ENCODE peak calls at places on chromosomes 13 and 19, in ten cellular contexts. T is AG04450, U is HCT116, G is BE2C, N is AG09319, Q is choroid plexus epithelial cell, H is sigmoid colon, S is fibroblast of pulmonary artery, L is lung, W is B cell. R is an unnamed sample.

GRCh38 chr13:99687728-99688397 is 186.6 kb downstream of the TM9SF2 start:
- DNase-seq in T (no peak), U (no peak), G (no peak), N (no peak), Q (peak), H (no peak), S (no peak), L (no peak), W (no peak), R (no peak)

GRCh38 chr13:50509771-50510441 is 333.6 kb downstream of the DLEU7 start:
- DNase-seq in T (no peak), U (no peak), G (no peak), N (no peak), Q (no peak), H (no peak), S (no peak), L (no peak), W (no peak), R (no peak)

GRCh38 chr13:44768233-44768632 is 192.1 kb upstream of the TSC22D1 start:
- DNase-seq in T (no peak), U (no peak), G (no peak), N (no peak), Q (no peak), H (no peak), S (peak), L (no peak), W (no peak), R (no peak)

GRCh38 chr13:101946411-101946810 is 455.4 kb downstream of the FGF14 start:
- DNase-seq in T (no peak), U (no peak), G (no peak), N (no peak), Q (no peak), H (no peak), S (no peak), L (no peak), W (no peak), R (no peak)

GRCh38 chr13:86795858-86796257 is 875.3 kb upstream of the SLITRK5 start:
- DNase-seq in T (no peak), U (no peak), G (no peak), N (no peak), Q (no peak), H (no peak), S (no peak), L (no peak), W (no peak), R (no peak)

GRCh38 chr19:869245-870177 is 10.0 kb downstream of the CFD start:
- DNase-seq in T (peak), U (peak), G (no peak), N (peak), Q (peak), H (peak), S (peak), L (no peak), W (no peak), R (peak)

GRCh38 chr19:1400281-1401137 is 833 bp downstream of the GAMT start:
- DNase-seq in T (no peak), U (no peak), G (no peak), N (no peak), Q (no peak), H (no peak), S (no peak), L (no peak), W (no peak), R (peak)

GRCh38 chr13:27080018-27080948 is 91.3 kb downstream of the USP12 start:
- DNase-seq in T (no peak), U (no peak), G (no peak), N (no peak), Q (no peak), H (no peak), S (no peak), L (no peak), W (no peak), R (no peak)

GRCh38 chr19:7294571-7295212 is 478 bp upstream of the INSR start:
- DNase-seq in T (no peak), U (peak), G (peak), N (no peak), Q (no peak), H (peak), S (peak), L (peak), W (peak), R (peak)

GRCh38 chr19:2627855-2628254 is 74.6 kb downstream of the GNG7 start:
- DNase-seq in T (no peak), U (no peak), G (no peak), N (no peak), Q (no peak), H (no peak), S (no peak), L (no peak), W (no peak), R (no peak)

GRCh38 chr19:15436012-15436825 is 13.5 kb downstream of the WIZ start:
- DNase-seq in T (no peak), U (no peak), G (no peak), N (no peak), Q (no peak), H (no peak), S (no peak), L (no peak), W (no peak), R (peak)

GRCh38 chr19:51372649-51373504 is at the start of gene NKG7:
- DNase-seq in T (no peak), U (no peak), G (no peak), N (no peak), Q (no peak), H (no peak), S (no peak), L (no peak), W (no peak), R (peak)

GRCh38 chr13:24075137-24075975 is 85.2 kb upstream of the SPATA13 start:
- DNase-seq in T (no peak), U (no peak), G (no peak), N (no peak), Q (no peak), H (no peak), S (peak), L (no peak), W (no peak), R (no peak)

GRCh38 chr13:98449273-98449672 is 127.6 kb downstream of the STK24 start:
- DNase-seq in T (no peak), U (no peak), G (no peak), N (no peak), Q (no peak), H (no peak), S (no peak), L (no peak), W (no peak), R (no peak)

GRCh38 chr13:98447130-98447529 is 129.8 kb downstream of the STK24 start:
- DNase-seq in T (no peak), U (no peak), G (no peak), N (no peak), Q (no peak), H (no peak), S (no peak), L (no peak), W (no peak), R (no peak)

GRCh38 chr13:98446234-98446621 is 130.7 kb downstream of the STK24 start:
- DNase-seq in T (no peak), U (no peak), G (no peak), N (no peak), Q (no peak), H (no peak), S (no peak), L (no peak), W (no peak), R (no peak)

GRCh38 chr13:98448642-98448928 is 128.3 kb downstream of the STK24 start:
- DNase-seq in T (no peak), U (no peak), G (no peak), N (no peak), Q (no peak), H (no peak), S (no peak), L (no peak), W (no peak), R (no peak)

GRCh38 chr13:98447881-98448641 is 128.8 kb downstream of the STK24 start:
- DNase-seq in T (no peak), U (peak), G (peak), N (no peak), Q (peak), H (no peak), S (no peak), L (no peak), W (peak), R (peak)
- TF ChIP-seq CTCF in T (peak), U (peak), G (peak), N (peak), Q (peak), H (peak), S (peak), L (no peak), W (no peak), R (no peak)

GRCh38 chr19:31449379-31449778 is 100.1 kb upstream of the TSHZ3 start:
- DNase-seq in T (no peak), U (no peak), G (no peak), N (no peak), Q (no peak), H (no peak), S (no peak), L (no peak), W (no peak), R (no peak)
- TF ChIP-seq CTCF in T (no peak), U (no peak), G (no peak), N (no peak), Q (no peak), H (no peak), S (no peak), L (no peak), W (no peak), R (no peak)

GRCh38 chr13:34153428-34154180 is 335.7 kb downstream of the RFC3 start:
- DNase-seq in T (no peak), U (no peak), G (peak), N (no peak), Q (no peak), H (no peak), S (peak), L (no peak), W (no peak), R (no peak)
- TF ChIP-seq CTCF in T (no peak), U (no peak), G (peak), N (no peak), Q (no peak), H (no peak), S (no peak), L (no peak), W (no peak), R (no peak)

GRCh38 chr19:45424191-45425058 is 708 bp upstream of the ERCC1 start:
- DNase-seq in T (peak), U (peak), G (peak), N (peak), Q (peak), H (peak), S (peak), L (peak), W (no peak), R (peak)

GRCh38 chr19:45423033-45423588 is 606 bp downstream of the ERCC1 start:
- DNase-seq in T (no peak), U (no peak), G (no peak), N (no peak), Q (no peak), H (no peak), S (no peak), L (no peak), W (no peak), R (no peak)

GRCh38 chr19:45423589-45424190 is at the start of gene ERCC1:
- DNase-seq in T (peak), U (peak), G (peak), N (peak), Q (peak), H (peak), S (peak), L (peak), W (peak), R (peak)

GRCh38 chr19:45428385-45429231 is 4.9 kb upstream of the ERCC1 start:
- DNase-seq in T (no peak), U (no peak), G (peak), N (no peak), Q (peak), H (peak), S (peak), L (no peak), W (peak), R (peak)
- TF ChIP-seq CTCF in T (peak), U (peak), G (peak), N (peak), Q (peak), H (peak), S (peak), L (no peak), W (peak), R (peak)

DNA sequence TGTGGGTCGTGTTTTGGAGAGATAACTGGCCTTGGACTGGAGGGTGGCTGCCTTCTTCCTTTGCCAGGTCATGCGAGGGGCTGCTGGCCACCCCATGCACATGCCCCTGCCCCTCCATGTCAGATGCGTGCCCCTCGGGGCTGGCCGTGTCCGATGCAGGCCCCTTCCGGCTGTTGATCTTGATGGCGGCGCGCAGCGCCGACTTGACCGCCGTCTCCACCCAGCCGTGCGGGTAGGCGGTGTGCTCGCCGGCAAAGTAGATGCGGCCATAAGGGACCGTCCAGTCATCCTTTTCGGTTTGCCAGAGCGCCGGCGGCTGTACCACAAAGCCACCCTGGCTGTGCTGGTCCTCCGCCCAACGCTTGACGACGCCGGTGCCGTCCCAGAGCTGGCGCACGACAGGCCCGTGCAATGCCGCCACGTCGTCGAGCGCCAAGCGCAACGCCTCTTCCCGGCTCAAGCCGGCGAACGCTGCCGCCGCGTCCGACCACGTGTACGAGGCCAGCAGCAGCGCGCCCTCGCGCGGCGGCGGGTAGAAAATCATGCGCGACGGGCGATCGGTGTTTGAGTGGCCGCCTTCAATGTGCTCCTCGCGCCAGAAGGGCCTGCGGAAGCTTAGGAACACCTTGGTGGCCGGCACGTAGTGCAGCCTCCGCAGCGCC is 6.9 kb downstream of the IL4I1 start:
- DNase-seq in T (no peak), U (peak), G (no peak), N (no peak), Q (peak), H (no peak), S (peak), L (peak), W (peak), R (peak)
- TF ChIP-seq CTCF in T (peak), U (peak), G (no peak), N (peak), Q (peak), H (peak), S (peak), L (peak), W (peak), R (peak)

GRCh38 chr13:20828540-20829364 is 55.0 kb upstream of the EEF1AKMT1 start:
- DNase-seq in T (no peak), U (peak), G (peak), N (peak), Q (peak), H (no peak), S (peak), L (no peak), W (peak), R (no peak)
- TF ChIP-seq CTCF in T (peak), U (peak), G (peak), N (peak), Q (peak), H (peak), S (peak), L (peak), W (peak), R (peak)

DNA sequence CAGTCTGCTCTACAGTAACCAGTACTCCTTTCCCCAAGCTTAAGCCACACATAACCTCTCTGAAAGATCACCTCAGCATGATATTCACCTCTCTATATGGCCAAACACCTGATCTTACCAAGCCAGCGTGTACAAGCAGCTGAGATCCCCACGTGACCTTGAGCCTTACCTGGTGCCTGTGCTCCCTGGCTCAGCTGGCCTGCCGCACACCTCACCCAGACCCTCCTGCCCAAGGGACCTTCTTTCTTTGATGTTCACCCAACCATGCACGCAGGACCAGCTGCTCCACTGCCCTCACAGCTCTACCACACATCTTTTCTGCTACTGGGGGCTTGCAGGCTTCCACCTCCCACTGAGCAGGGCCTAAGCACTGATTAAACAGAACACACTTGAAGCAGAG is 9.0 kb downstream of the DHRS12 start:
- DNase-seq in T (no peak), U (no peak), G (no peak), N (no peak), Q (no peak), H (peak), S (no peak), L (no peak), W (no peak), R (no peak)
- TF ChIP-seq CTCF in T (no peak), U (no peak), G (no peak), N (no peak), Q (no peak), H (no peak), S (no peak), L (no peak), W (no peak), R (no peak)

GRCh38 chr19:48321622-48322591 is 3.4 kb upstream of the EMP3 start:
- DNase-seq in T (peak), U (peak), G (peak), N (peak), Q (peak), H (peak), S (peak), L (peak), W (peak), R (peak)
- TF ChIP-seq CTCF in T (no peak), U (no peak), G (no peak), N (no peak), Q (no peak), H (no peak), S (no peak), L (no peak), W (no peak), R (no peak)

GRCh38 chr19:40521276-40521675 is 54.5 kb downstream of the SPTBN4 start:
- DNase-seq in T (no peak), U (no peak), G (peak), N (no peak), Q (peak), H (no peak), S (peak), L (no peak), W (no peak), R (no peak)
- TF ChIP-seq CTCF in T (peak), U (peak), G (peak), N (peak), Q (peak), H (no peak), S (peak), L (no peak), W (peak), R (peak)